ENCODE peak calls at places on chromosomes 1 and 21, in eight cellular contexts. R is AG10803; K is activated gamma-delta T cell treated with Interleukin-2 at 50 U/mL for 16 hours; H is left colon; Q is psoas muscle; N is T-helper 17 cell; X is fibroblast of pulmonary artery; A is activated CD4-positive, alpha-beta T cell treated with anti-CD3 and anti-CD28 coated beads, Interleukin-2, amount 10 ng/mL, durations not matched to agents 7 days and 5 days. M is an unnamed sample.

GRCh38 chr1:163161841-163162240 is 40.9 kb downstream of the RGS5 start:
- DNase-seq in R (no peak), K (no peak), N (no peak), X (no peak), H (no peak), A (no peak), Q (no peak), M (no peak)

GRCh38 chr1:25805863-25806225 is 5.9 kb downstream of the SELENON start:
- DNase-seq in N (no peak), H (no peak), X (peak), Q (peak), K (no peak), R (peak), A (no peak), M (no peak)

GRCh38 chr21:14121719-14122118 is 89.0 kb downstream of the LIPI start:
- DNase-seq in Q (no peak), N (no peak), A (no peak), X (no peak), H (no peak), R (no peak), K (no peak), M (no peak)

GRCh38 chr1:117067528-117068370 is 7.6 kb downstream of the TTF2 start:
- DNase-seq in K (peak), R (peak), Q (peak), X (peak), H (peak), N (peak), A (peak), M (peak)

GRCh38 chr1:51293898-51294515 is 36.4 kb downstream of the TTC39A start:
- DNase-seq in Q (no peak), A (no peak), X (no peak), H (no peak), R (no peak), N (no peak), K (no peak), M (no peak)

GRCh38 chr1:16077430-16078245 is 4.2 kb upstream of the FAM131C start:
- DNase-seq in K (no peak), N (no peak), A (no peak), X (no peak), R (no peak), Q (peak), H (no peak), M (no peak)

GRCh38 chr1:85607126-85607912 is 26.8 kb downstream of the CCN1 start:
- DNase-seq in Q (no peak), X (peak), A (no peak), K (no peak), R (peak), N (no peak), H (no peak), M (no peak)

GRCh38 chr21:38995071-38995669 is 188.1 kb downstream of the PSMG1 start:
- DNase-seq in R (no peak), Q (no peak), A (no peak), N (no peak), X (no peak), K (no peak), H (no peak), M (no peak)

GRCh38 chr1:157181258-157181657 is 43.1 kb upstream of the ETV3 start:
- DNase-seq in K (no peak), H (no peak), A (no peak), R (no peak), N (no peak), Q (no peak), X (no peak), M (no peak)

GRCh38 chr1:204649756-204650155 is 35.8 kb downstream of the LRRN2 start:
- DNase-seq in N (no peak), H (peak), R (no peak), K (no peak), Q (no peak), X (no peak), A (no peak), M (peak)

GRCh38 chr1:90717665-90718410 is 736 bp upstream of the BARHL2 start:
- DNase-seq in K (no peak), R (peak), X (peak), Q (no peak), A (no peak), N (no peak), H (peak), M (no peak)

GRCh38 chr1:167966050-167966449 is 29.2 kb upstream of the MPC2 start:
- DNase-seq in R (no peak), A (no peak), K (no peak), H (no peak), Q (no peak), X (no peak), N (no peak), M (no peak)

GRCh38 chr1:98452162-98452561 is 209.4 kb upstream of the SNX7 start:
- DNase-seq in H (no peak), X (peak), K (no peak), R (no peak), A (no peak), N (no peak), Q (no peak), M (no peak)

GRCh38 chr1:194503209-194503608 is 1316.8 kb upstream of the B3GALT2 start:
- DNase-seq in A (no peak), H (no peak), K (no peak), N (no peak), R (no peak), X (no peak), Q (no peak), M (no peak)

M was measured in NCI-H187 treated with DMSO at 0.1 percent for 48 hours.